ENCODE peak calls at places on chromosome X, in eight cellular contexts. One of them, this sample, is unnamed.

GRCh38 chrX:154819771-154820341 is 14.6 kb upstream of the MPP1 start:
- DNase-seq in fibroblast of the conjunctiva: no peak
- DNase-seq in HepG2: no peak
- DNase-seq in GM03348: no peak
- DNase-seq in adrenal gland: no peak
- DNase-seq in neural progenitor cell: no peak
- DNase-seq in sciatic nerve: no peak
- DNase-seq in foreskin fibroblast: no peak
- DNase-seq in this sample: no peak

GRCh38 chrX:32597777-32598176 is 613.6 kb downstream of the DMD start:
- DNase-seq in fibroblast of the conjunctiva: no peak
- DNase-seq in HepG2: no peak
- DNase-seq in GM03348: no peak
- DNase-seq in adrenal gland: no peak
- DNase-seq in neural progenitor cell: no peak
- DNase-seq in sciatic nerve: no peak
- DNase-seq in foreskin fibroblast: no peak
- DNase-seq in this sample: no peak

GRCh38 chrX:72238721-72239475 is at the start of gene ERCC6L:
- DNase-seq in fibroblast of the conjunctiva: peak
- DNase-seq in HepG2: peak
- DNase-seq in GM03348: peak
- DNase-seq in adrenal gland: peak
- DNase-seq in neural progenitor cell: peak
- DNase-seq in sciatic nerve: peak
- DNase-seq in foreskin fibroblast: peak
- DNase-seq in this sample: peak

GRCh38 chrX:1564750-1565683 is 26.4 kb upstream of the AKAP17A start:
- DNase-seq in fibroblast of the conjunctiva: no peak
- DNase-seq in HepG2: no peak
- DNase-seq in GM03348: no peak
- DNase-seq in adrenal gland: no peak
- DNase-seq in neural progenitor cell: no peak
- DNase-seq in sciatic nerve: no peak
- DNase-seq in foreskin fibroblast: no peak
- DNase-seq in this sample: no peak

GRCh38 chrX:8731579-8732395 is at the start of gene ANOS1:
- DNase-seq in fibroblast of the conjunctiva: no peak
- DNase-seq in HepG2: no peak
- DNase-seq in GM03348: peak
- DNase-seq in adrenal gland: peak
- DNase-seq in neural progenitor cell: peak
- DNase-seq in sciatic nerve: peak
- DNase-seq in foreskin fibroblast: peak
- DNase-seq in this sample: no peak

GRCh38 chrX:68498044-68498507 is 775 bp upstream of the YIPF6 start:
- DNase-seq in fibroblast of the conjunctiva: no peak
- DNase-seq in HepG2: peak
- DNase-seq in GM03348: no peak
- DNase-seq in adrenal gland: no peak
- DNase-seq in neural progenitor cell: no peak
- DNase-seq in sciatic nerve: no peak
- DNase-seq in foreskin fibroblast: no peak
- DNase-seq in this sample: peak

GRCh38 chrX:68179355-68179754 is 253.9 kb downstream of the OPHN1 start:
- DNase-seq in fibroblast of the conjunctiva: no peak
- DNase-seq in HepG2: no peak
- DNase-seq in GM03348: no peak
- DNase-seq in adrenal gland: no peak
- DNase-seq in neural progenitor cell: no peak
- DNase-seq in sciatic nerve: no peak
- DNase-seq in foreskin fibroblast: no peak
- DNase-seq in this sample: no peak

GRCh38 chrX:9342581-9343051 is 122.2 kb upstream of the TBL1X start:
- DNase-seq in fibroblast of the conjunctiva: peak
- DNase-seq in HepG2: peak
- DNase-seq in GM03348: peak
- DNase-seq in adrenal gland: peak
- DNase-seq in neural progenitor cell: peak
- DNase-seq in sciatic nerve: peak
- DNase-seq in foreskin fibroblast: peak
- DNase-seq in this sample: peak

GRCh38 chrX:110509778-110510510 is 151.3 kb downstream of the RTL9 start:
- DNase-seq in fibroblast of the conjunctiva: no peak
- DNase-seq in HepG2: no peak
- DNase-seq in GM03348: peak
- DNase-seq in adrenal gland: no peak
- DNase-seq in neural progenitor cell: peak
- DNase-seq in sciatic nerve: no peak
- DNase-seq in foreskin fibroblast: peak
- DNase-seq in this sample: peak

GRCh38 chrX:70044541-70045245 is 5.0 kb downstream of the AWAT2 start:
- DNase-seq in fibroblast of the conjunctiva: no peak
- DNase-seq in HepG2: no peak
- DNase-seq in GM03348: peak
- DNase-seq in adrenal gland: no peak
- DNase-seq in neural progenitor cell: no peak
- DNase-seq in sciatic nerve: no peak
- DNase-seq in foreskin fibroblast: peak
- DNase-seq in this sample: no peak

GRCh38 chrX:106730385-106730784 is 3.9 kb downstream of the RNF128 start:
- DNase-seq in fibroblast of the conjunctiva: no peak
- DNase-seq in HepG2: peak
- DNase-seq in GM03348: no peak
- DNase-seq in adrenal gland: peak
- DNase-seq in neural progenitor cell: no peak
- DNase-seq in sciatic nerve: no peak
- DNase-seq in foreskin fibroblast: no peak
- DNase-seq in this sample: no peak

GRCh38 chrX:1190596-1191145 is 21.8 kb downstream of the CRLF2 start:
- DNase-seq in fibroblast of the conjunctiva: no peak
- DNase-seq in HepG2: no peak
- DNase-seq in GM03348: no peak
- DNase-seq in adrenal gland: no peak
- DNase-seq in neural progenitor cell: no peak
- DNase-seq in sciatic nerve: no peak
- DNase-seq in foreskin fibroblast: no peak
- DNase-seq in this sample: no peak

This sample was measured in retinal pigment epithelial cell.